ENCODE peak calls at places on chromosome 7, in nine cellular contexts. One of them, this sample, is unnamed. For H3K4me1, the result is how much of the 10 kb centered on the place peaks cover.

GRCh38 chr7:69204936-69205335 is 393.3 kb upstream of the AUTS2 start:
- DNase-seq in PC-3: no peak
- DNase-seq in A673: no peak
- DNase-seq in kidney: no peak
- DNase-seq in cardiac muscle cell: peak
- DNase-seq in adrenal gland: no peak
- DNase-seq in tibial nerve: no peak
- DNase-seq in CD8-positive, alpha-beta T cell: no peak
- DNase-seq in upper lobe of right lung: no peak
- DNase-seq in this sample: no peak

GRCh38 chr7:151081170-151082101 is 827 bp upstream of the FASTK start:
- DNase-seq in PC-3: no peak
- DNase-seq in A673: no peak
- DNase-seq in kidney: peak
- DNase-seq in cardiac muscle cell: peak
- DNase-seq in adrenal gland: peak
- DNase-seq in tibial nerve: no peak
- DNase-seq in CD8-positive, alpha-beta T cell: no peak
- DNase-seq in upper lobe of right lung: peak
- DNase-seq in this sample: no peak

GRCh38 chr7:158087196-158087595 is 500.4 kb downstream of the PTPRN2 start:
- DNase-seq in PC-3: no peak
- DNase-seq in A673: no peak
- DNase-seq in kidney: no peak
- DNase-seq in cardiac muscle cell: no peak
- DNase-seq in adrenal gland: no peak
- DNase-seq in tibial nerve: no peak
- DNase-seq in CD8-positive, alpha-beta T cell: no peak
- DNase-seq in upper lobe of right lung: no peak
- DNase-seq in this sample: no peak

GRCh38 chr7:123351506-123352225 is 151.9 kb upstream of the SLC13A1 start:
- DNase-seq in PC-3: no peak
- DNase-seq in A673: no peak
- DNase-seq in kidney: no peak
- DNase-seq in cardiac muscle cell: peak
- DNase-seq in adrenal gland: no peak
- DNase-seq in tibial nerve: no peak
- DNase-seq in CD8-positive, alpha-beta T cell: no peak
- DNase-seq in upper lobe of right lung: no peak
- DNase-seq in this sample: no peak

GRCh38 chr7:73701357-73701995 is 18.0 kb downstream of the STX1A start:
- DNase-seq in PC-3: peak
- DNase-seq in A673: peak
- DNase-seq in kidney: no peak
- DNase-seq in cardiac muscle cell: peak
- DNase-seq in adrenal gland: peak
- DNase-seq in tibial nerve: no peak
- DNase-seq in CD8-positive, alpha-beta T cell: no peak
- DNase-seq in upper lobe of right lung: no peak
- DNase-seq in this sample: peak

GRCh38 chr7:54841772-54842707 is 83.0 kb upstream of the SEC61G start:
- DNase-seq in PC-3: peak
- DNase-seq in A673: no peak
- DNase-seq in kidney: no peak
- DNase-seq in cardiac muscle cell: peak
- DNase-seq in adrenal gland: no peak
- DNase-seq in tibial nerve: no peak
- DNase-seq in CD8-positive, alpha-beta T cell: no peak
- DNase-seq in upper lobe of right lung: no peak
- DNase-seq in this sample: no peak

GRCh38 chr7:1176891-1177373 is 16.9 kb upstream of the ZFAND2A start:
- DNase-seq in PC-3: peak
- DNase-seq in A673: peak
- DNase-seq in kidney: no peak
- DNase-seq in cardiac muscle cell: peak
- DNase-seq in adrenal gland: peak
- DNase-seq in tibial nerve: peak
- DNase-seq in CD8-positive, alpha-beta T cell: peak
- DNase-seq in upper lobe of right lung: peak
- DNase-seq in this sample: peak

GRCh38 chr7:158133057-158133456 is 454.6 kb downstream of the PTPRN2 start:
- DNase-seq in PC-3: no peak
- DNase-seq in A673: no peak
- DNase-seq in kidney: peak
- DNase-seq in cardiac muscle cell: no peak
- DNase-seq in adrenal gland: no peak
- DNase-seq in tibial nerve: no peak
- DNase-seq in CD8-positive, alpha-beta T cell: no peak
- DNase-seq in upper lobe of right lung: no peak
- DNase-seq in this sample: no peak

GRCh38 chr7:128351296-128352123 is 7.8 kb upstream of the RBM28 start:
- DNase-seq in PC-3: no peak
- DNase-seq in A673: no peak
- DNase-seq in kidney: no peak
- DNase-seq in cardiac muscle cell: peak
- DNase-seq in adrenal gland: no peak
- DNase-seq in tibial nerve: no peak
- DNase-seq in CD8-positive, alpha-beta T cell: peak
- DNase-seq in upper lobe of right lung: peak
- DNase-seq in this sample: no peak

GRCh38 chr7:90841759-90842429 is 245.8 kb downstream of the CDK14 start:
- DNase-seq in PC-3: no peak
- DNase-seq in A673: no peak
- DNase-seq in kidney: no peak
- DNase-seq in cardiac muscle cell: no peak
- DNase-seq in adrenal gland: no peak
- DNase-seq in tibial nerve: no peak
- DNase-seq in CD8-positive, alpha-beta T cell: no peak
- DNase-seq in upper lobe of right lung: no peak
- DNase-seq in this sample: no peak

GRCh38 chr7:151181011-151181431 is 6.0 kb downstream of the ASB10 start:
- DNase-seq in PC-3: no peak
- DNase-seq in A673: no peak
- DNase-seq in kidney: no peak
- DNase-seq in cardiac muscle cell: no peak
- DNase-seq in adrenal gland: no peak
- DNase-seq in tibial nerve: no peak
- DNase-seq in CD8-positive, alpha-beta T cell: no peak
- DNase-seq in upper lobe of right lung: peak
- DNase-seq in this sample: no peak

GRCh38 chr7:84847790-84848189 is 339.1 kb downstream of the SEMA3D start:
- DNase-seq in PC-3: no peak
- DNase-seq in A673: no peak
- DNase-seq in kidney: no peak
- DNase-seq in cardiac muscle cell: peak
- DNase-seq in adrenal gland: no peak
- DNase-seq in tibial nerve: no peak
- DNase-seq in CD8-positive, alpha-beta T cell: no peak
- DNase-seq in upper lobe of right lung: no peak
- DNase-seq in this sample: no peak
- H3K4me3 ChIP-seq in PC-3: no peak
- H3K4me3 ChIP-seq in A673: no peak
- H3K4me3 ChIP-seq in kidney: no peak
- H3K4me3 ChIP-seq in cardiac muscle cell: no peak
- H3K4me3 ChIP-seq in adrenal gland: no peak
- H3K4me3 ChIP-seq in tibial nerve: no peak
- H3K4me3 ChIP-seq in CD8-positive, alpha-beta T cell: no peak
- H3K4me3 ChIP-seq in upper lobe of right lung: no peak
- H3K4me3 ChIP-seq in this sample: no peak

GRCh38 chr7:2243483-2243840 is 1.4 kb downstream of the NUDT1 start:
- DNase-seq in PC-3: no peak
- DNase-seq in A673: no peak
- DNase-seq in kidney: no peak
- DNase-seq in cardiac muscle cell: no peak
- DNase-seq in adrenal gland: no peak
- DNase-seq in tibial nerve: no peak
- DNase-seq in CD8-positive, alpha-beta T cell: no peak
- DNase-seq in upper lobe of right lung: no peak
- DNase-seq in this sample: no peak

GRCh38 chr7:2244404-2244803 is 2.4 kb downstream of the NUDT1 start:
- DNase-seq in PC-3: no peak
- DNase-seq in A673: no peak
- DNase-seq in kidney: no peak
- DNase-seq in cardiac muscle cell: no peak
- DNase-seq in adrenal gland: no peak
- DNase-seq in tibial nerve: no peak
- DNase-seq in CD8-positive, alpha-beta T cell: no peak
- DNase-seq in upper lobe of right lung: no peak
- DNase-seq in this sample: no peak

GRCh38 chr7:2245883-2246679 is 4.1 kb downstream of the NUDT1 start:
- DNase-seq in PC-3: no peak
- DNase-seq in A673: no peak
- DNase-seq in kidney: no peak
- DNase-seq in cardiac muscle cell: peak
- DNase-seq in adrenal gland: no peak
- DNase-seq in tibial nerve: peak
- DNase-seq in CD8-positive, alpha-beta T cell: no peak
- DNase-seq in upper lobe of right lung: peak
- DNase-seq in this sample: no peak

GRCh38 chr7:2241580-2242540 is at the start of the genes MRM2 and NUDT1:
- DNase-seq in PC-3: peak
- DNase-seq in A673: peak
- DNase-seq in kidney: peak
- DNase-seq in cardiac muscle cell: peak
- DNase-seq in adrenal gland: peak
- DNase-seq in tibial nerve: peak
- DNase-seq in CD8-positive, alpha-beta T cell: peak
- DNase-seq in upper lobe of right lung: peak
- DNase-seq in this sample: peak

DNA sequence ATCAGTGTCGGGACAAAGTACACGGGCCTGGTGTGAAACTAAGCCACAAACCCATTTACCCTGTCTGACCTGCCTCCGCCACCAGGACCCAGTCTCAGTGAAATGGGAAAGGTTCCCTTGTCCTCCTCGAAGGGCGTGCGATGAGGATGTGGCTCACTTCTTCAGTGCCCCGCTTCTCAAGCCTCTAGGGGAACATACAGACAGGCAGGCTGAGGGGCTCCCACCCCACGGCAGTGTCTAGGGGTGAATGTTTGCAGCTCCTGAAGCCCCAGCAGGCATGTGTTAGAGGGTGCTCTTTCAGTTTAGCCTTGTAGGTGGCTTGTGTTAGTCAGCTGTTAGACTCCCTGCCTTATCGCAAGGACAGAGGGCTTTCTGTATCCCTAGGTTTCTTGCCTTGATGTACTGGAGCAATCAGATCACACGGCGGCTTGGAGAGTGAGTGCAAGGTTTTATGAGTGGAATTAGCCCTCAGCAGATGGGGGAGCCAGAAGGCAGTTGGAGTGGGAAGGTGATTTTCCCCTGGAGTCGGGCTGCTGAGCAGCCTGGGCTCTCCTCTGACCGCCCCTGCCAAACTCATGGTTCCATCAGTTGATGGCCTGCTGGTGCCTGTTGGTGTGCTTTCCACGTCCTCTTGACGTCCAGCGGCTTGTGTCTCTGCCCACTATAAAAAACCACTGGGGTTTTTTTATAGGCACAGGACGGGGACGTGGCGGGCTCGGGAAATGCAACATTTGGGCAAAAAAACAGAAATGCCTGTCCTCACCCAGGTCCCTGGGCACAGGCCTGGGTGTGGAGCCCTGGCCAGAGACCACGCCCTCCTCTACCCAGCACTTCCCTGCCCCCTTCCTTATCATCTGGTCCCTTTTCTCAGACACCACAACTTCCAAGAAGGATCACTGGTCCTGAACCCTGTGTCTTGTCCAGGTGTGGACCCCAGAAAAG is 786 bp downstream of the NUDT1 start:
- DNase-seq in PC-3: peak
- DNase-seq in A673: peak
- DNase-seq in kidney: no peak
- DNase-seq in cardiac muscle cell: no peak
- DNase-seq in adrenal gland: no peak
- DNase-seq in tibial nerve: no peak
- DNase-seq in CD8-positive, alpha-beta T cell: peak
- DNase-seq in upper lobe of right lung: no peak
- DNase-seq in this sample: no peak
- TF ChIP-seq CTCF in PC-3: no peak
- TF ChIP-seq CTCF in A673: no peak
- TF ChIP-seq CTCF in kidney: no peak
- TF ChIP-seq CTCF in cardiac muscle cell: no peak
- TF ChIP-seq CTCF in adrenal gland: no peak
- TF ChIP-seq CTCF in tibial nerve: no peak
- TF ChIP-seq CTCF in CD8-positive, alpha-beta T cell: no peak
- TF ChIP-seq CTCF in upper lobe of right lung: no peak
- TF ChIP-seq CTCF in this sample: peak

DNA sequence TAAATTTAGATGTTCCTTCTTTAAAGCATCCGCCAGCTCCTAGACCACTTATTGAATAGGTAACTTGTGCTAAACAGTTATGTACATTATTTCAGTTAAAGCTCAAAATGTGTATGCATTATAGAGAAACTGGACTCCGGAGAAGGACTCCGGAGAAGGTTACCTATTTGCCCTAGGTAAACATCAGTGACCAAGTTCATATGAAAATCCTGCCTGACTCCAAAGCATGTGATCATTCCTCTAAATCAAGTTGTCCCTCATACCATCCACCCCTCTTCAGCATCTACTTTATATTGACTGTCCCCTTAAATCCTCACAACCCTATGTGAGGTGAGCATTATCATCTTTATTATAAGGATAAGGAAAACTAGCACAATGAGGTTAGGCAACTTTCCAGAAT is 147.5 kb downstream of the SRPK2 start:
- DNase-seq in PC-3: no peak
- DNase-seq in A673: no peak
- DNase-seq in kidney: no peak
- DNase-seq in cardiac muscle cell: no peak
- DNase-seq in adrenal gland: no peak
- DNase-seq in tibial nerve: no peak
- DNase-seq in CD8-positive, alpha-beta T cell: no peak
- DNase-seq in upper lobe of right lung: no peak
- DNase-seq in this sample: no peak
- H3K4me1 ChIP-seq in PC-3: under half
- H3K4me1 ChIP-seq in A673: under half
- H3K4me1 ChIP-seq in kidney: under half
- H3K4me1 ChIP-seq in cardiac muscle cell: under half
- H3K4me1 ChIP-seq in adrenal gland: under half
- H3K4me1 ChIP-seq in tibial nerve: under half
- H3K4me1 ChIP-seq in CD8-positive, alpha-beta T cell: under half
- H3K4me1 ChIP-seq in upper lobe of right lung: under half
- H3K4me1 ChIP-seq in this sample: under half

DNA sequence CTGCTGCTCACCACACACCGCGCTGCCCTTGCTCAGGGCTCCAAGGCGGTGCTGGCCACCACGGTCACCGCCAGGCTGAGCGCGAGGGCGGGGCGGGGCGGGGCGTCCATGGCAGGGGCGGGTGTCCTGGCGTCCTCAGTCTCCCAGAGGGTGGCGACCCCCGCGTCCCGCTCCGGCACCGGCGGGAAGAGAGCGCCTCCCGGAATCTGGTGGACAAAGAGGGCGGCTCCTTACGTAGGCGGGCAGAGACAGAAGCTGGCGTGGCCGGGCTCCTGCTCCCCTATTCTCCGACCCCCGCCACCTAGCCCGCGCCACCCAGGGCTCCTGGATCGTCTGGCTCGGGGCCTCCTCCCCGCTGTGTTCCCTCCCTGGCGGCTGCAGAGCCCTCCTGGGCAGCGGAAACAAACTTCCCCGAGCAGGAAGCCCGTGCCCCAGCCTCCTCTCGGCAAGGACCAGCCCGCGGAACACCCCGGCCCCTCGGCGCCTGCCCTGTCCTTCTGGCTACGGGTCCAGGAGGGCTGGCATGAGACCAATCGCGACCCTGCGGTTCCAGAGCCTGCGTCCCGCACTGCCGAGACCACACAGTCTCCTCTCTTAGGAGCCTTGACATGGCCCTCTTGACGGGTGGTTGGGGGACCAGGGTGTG is 133.8 kb upstream of the ZNF92 start:
- DNase-seq in PC-3: peak
- DNase-seq in A673: peak
- DNase-seq in kidney: peak
- DNase-seq in cardiac muscle cell: peak
- DNase-seq in adrenal gland: peak
- DNase-seq in tibial nerve: no peak
- DNase-seq in CD8-positive, alpha-beta T cell: no peak
- DNase-seq in upper lobe of right lung: peak
- DNase-seq in this sample: no peak
- H3K4me3 ChIP-seq in PC-3: peak
- H3K4me3 ChIP-seq in A673: peak
- H3K4me3 ChIP-seq in kidney: peak
- H3K4me3 ChIP-seq in cardiac muscle cell: peak
- H3K4me3 ChIP-seq in adrenal gland: peak
- H3K4me3 ChIP-seq in tibial nerve: peak
- H3K4me3 ChIP-seq in CD8-positive, alpha-beta T cell: no peak
- H3K4me3 ChIP-seq in upper lobe of right lung: peak
- H3K4me3 ChIP-seq in this sample: peak

This sample was measured in Peyer's patch.